ENCODE peak calls at places on chromosomes 12 and 14, in six cellular contexts. H is H1, L is neuronal stem cell, O is astrocyte, D is HCT116, K is A549. S is an unnamed sample.

GRCh38 chr14:67411820-67412421 is at the start of gene PLEK2:
- DNase-seq in H (no peak), K (peak; percentile 40), L (no peak), O (no peak), D (peak; percentile 81), S (no peak)

GRCh38 chr12:125142601-125143000 is 77.4 kb downstream of the AACS start:
- DNase-seq in K (no peak), D (no peak), H (no peak), L (no peak), O (no peak), S (no peak)

GRCh38 chr12:5096241-5096880 is 52.7 kb downstream of the KCNA5 start:
- DNase-seq in D (peak; percentile 4), H (no peak), O (peak; percentile 72), L (no peak), K (no peak), S (no peak)

GRCh38 chr12:131390408-131391100 is 320.3 kb upstream of the SFSWAP start:
- DNase-seq in H (peak; percentile 13), L (peak; percentile 56), O (no peak), K (peak; percentile 43), D (peak; percentile 3), S (peak; percentile 79)

GRCh38 chr12:115998119-115998633 is 279.3 kb downstream of the MED13L start:
- DNase-seq in D (peak; percentile 32), L (peak; percentile 43), O (peak; percentile 29), K (peak; percentile 45), H (peak; percentile 13), S (peak; percentile 67)

GRCh38 chr14:76227450-76228050 is 75.8 kb downstream of the GPATCH2L start:
- DNase-seq in O (peak; percentile 51), D (no peak), H (no peak), L (no peak), K (no peak), S (no peak)

GRCh38 chr12:100953677-100954076 is 159.1 kb downstream of the ANO4 start:
- DNase-seq in D (no peak), K (no peak), O (no peak), L (no peak), H (peak; percentile 72), S (no peak)

GRCh38 chr14:49959822-49960408 is 67.0 kb downstream of the ARF6 start:
- DNase-seq in D (no peak), O (no peak), H (no peak), K (no peak), L (no peak), S (no peak)

GRCh38 chr12:15880721-15881120 is 1.5 kb upstream of the STRAP start:
- DNase-seq in D (no peak), H (no peak), L (no peak), O (no peak), K (no peak), S (no peak)

GRCh38 chr12:39912211-39912980 is 193.5 kb downstream of the SLC2A13 start:
- DNase-seq in L (no peak), D (no peak), K (no peak), H (no peak), O (no peak), S (no peak)

GRCh38 chr12:53698948-53699672 is 23.2 kb upstream of the ATP5MC2 start:
- DNase-seq in D (no peak), K (no peak), O (no peak), L (no peak), H (no peak), S (no peak)
- H3K4me2 ChIP-seq in D (no peak overlapping the region), K (no peak overlapping the region), O (no peak overlapping the region), L (no peak overlapping the region), H (no peak overlapping the region), S (no peak overlapping the region)

GRCh38 chr12:132620113-132620892 is 1.7 kb downstream of the P2RX2 start:
- DNase-seq in L (no peak), H (no peak), K (no peak), O (no peak), D (no peak), S (no peak)

GRCh38 chr12:132623072-132623869 is 4.7 kb downstream of the P2RX2 start:
- DNase-seq in D (no peak), H (no peak), K (no peak), L (no peak), O (no peak), S (no peak)

GRCh38 chr12:132622437-132623071 is 4.0 kb downstream of the P2RX2 start:
- DNase-seq in O (peak; percentile 77), D (no peak), L (no peak), K (no peak), H (no peak), S (no peak)

GRCh38 chr12:132620893-132621656 is 2.5 kb downstream of the P2RX2 start:
- DNase-seq in H (no peak), O (no peak), D (no peak), K (no peak), L (no peak), S (no peak)

DNA sequence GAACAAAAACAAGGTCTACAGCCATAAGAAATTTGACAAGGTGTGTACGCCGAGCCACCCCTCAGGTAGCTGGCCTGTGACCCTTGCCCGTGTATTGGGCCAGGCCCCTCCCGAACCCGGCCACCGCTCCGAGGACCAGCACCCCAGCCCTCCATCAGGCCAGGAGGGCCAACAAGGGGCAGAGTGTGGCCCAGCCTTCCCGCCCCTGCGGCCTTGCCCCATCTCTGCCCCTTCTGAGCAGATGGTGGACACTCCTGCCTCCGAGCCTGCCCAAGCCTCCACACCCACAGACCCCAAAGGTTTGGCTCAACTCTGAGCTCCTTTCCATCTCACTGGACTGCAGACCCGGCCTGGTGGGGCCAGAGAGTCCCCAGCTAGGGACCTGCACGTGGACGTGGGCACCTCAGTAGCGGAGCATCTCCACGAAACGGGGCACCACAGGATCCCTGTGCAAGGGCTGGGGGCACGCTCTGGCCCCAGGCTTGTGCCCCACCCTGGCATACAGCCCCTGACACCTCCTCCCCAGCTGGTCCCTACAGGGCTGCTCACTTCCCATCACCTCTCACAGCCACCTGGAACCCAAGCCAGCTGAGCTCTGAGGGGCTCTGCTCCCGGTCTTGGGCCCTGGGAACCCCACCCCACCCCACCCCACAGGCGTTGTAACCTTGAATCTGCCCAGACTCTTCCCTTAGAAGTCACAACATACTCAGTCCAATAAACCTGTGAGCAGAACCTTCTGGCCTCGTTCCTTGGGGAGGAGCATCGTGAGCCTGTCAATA is 3.3 kb downstream of the P2RX2 start:
- DNase-seq in H (no peak), K (no peak), O (no peak), D (no peak), L (no peak), S (no peak)
- H3K4me2 ChIP-seq in H (no peak overlapping the region), K (no peak overlapping the region), O (peak overlapping the region; percentile 48), D (no peak overlapping the region), L (no peak overlapping the region), S (no peak overlapping the region)

GRCh38 chr12:123107926-123108681 is 42.8 kb downstream of the PITPNM2 start:
- DNase-seq in D (no peak), K (no peak), L (no peak), O (no peak), H (no peak), S (no peak)

GRCh38 chr12:123104809-123105208 is 46.1 kb downstream of the PITPNM2 start:
- DNase-seq in H (no peak), D (no peak), K (no peak), O (no peak), L (no peak), S (no peak)

GRCh38 chr12:123106640-123107359 is 44.1 kb downstream of the PITPNM2 start:
- DNase-seq in L (no peak), H (no peak), O (no peak), K (no peak), D (no peak), S (no peak)

GRCh38 chr12:123102781-123103503 is 47.9 kb downstream of the PITPNM2 start:
- DNase-seq in O (no peak), H (no peak), K (no peak), D (no peak), L (no peak), S (no peak)

GRCh38 chr12:123105427-123105826 is 45.5 kb downstream of the PITPNM2 start:
- DNase-seq in L (no peak), D (no peak), K (no peak), O (no peak), H (peak; percentile 17), S (peak; percentile 29)
- H3K4me2 ChIP-seq in L (no peak overlapping the region), D (no peak overlapping the region), K (no peak overlapping the region), O (no peak overlapping the region), H (peak overlapping the region; percentile 14), S (peak overlapping the region; percentile 19)

GRCh38 chr12:132561784-132562156 is 48.6 kb downstream of the LRCOL1 start:
- DNase-seq in K (peak; percentile 75), H (no peak), D (no peak), O (no peak), L (no peak), S (peak; percentile 74)
- H3K4me2 ChIP-seq in K (peak overlapping the region; percentile 96), H (peak overlapping the region; percentile 32), D (peak overlapping the region; percentile 98), O (peak overlapping the region; percentile 89), L (no peak overlapping the region), S (peak overlapping the region; percentile 93)

GRCh38 chr12:74129702-74130101 is 407.9 kb upstream of the ATXN7L3B start:
- DNase-seq in H (no peak), O (peak; percentile 2), D (no peak), K (no peak), L (no peak), S (no peak)
- H3K4me2 ChIP-seq in H (no peak overlapping the region), O (no peak overlapping the region), D (no peak overlapping the region), K (peak overlapping the region; percentile 36), L (no peak overlapping the region), S (no peak overlapping the region)

GRCh38 chr14:44961730-44962572 is at the start of the genes KLHL28 and TOGARAM1:
- DNase-seq in L (peak; percentile 98), D (peak; percentile 98), H (peak; percentile 95), K (peak; percentile 97), O (peak; percentile 100), S (peak; percentile 98)

GRCh38 chr14:44960646-44961045 is 1.1 kb downstream of the KLHL28 start:
- DNase-seq in H (no peak), L (no peak), D (no peak), K (no peak), O (no peak), S (no peak)

GRCh38 chr14:44961151-44961729 is 507 bp downstream of the KLHL28 start:
- DNase-seq in H (no peak), K (peak; percentile 66), O (peak; percentile 57), D (no peak), L (peak; percentile 35), S (peak; percentile 73)

GRCh38 chr14:44963775-44964380 is 1.9 kb downstream of the TOGARAM1 start:
- DNase-seq in D (no peak), O (no peak), H (no peak), K (no peak), L (no peak), S (peak; percentile 51)

DNA sequence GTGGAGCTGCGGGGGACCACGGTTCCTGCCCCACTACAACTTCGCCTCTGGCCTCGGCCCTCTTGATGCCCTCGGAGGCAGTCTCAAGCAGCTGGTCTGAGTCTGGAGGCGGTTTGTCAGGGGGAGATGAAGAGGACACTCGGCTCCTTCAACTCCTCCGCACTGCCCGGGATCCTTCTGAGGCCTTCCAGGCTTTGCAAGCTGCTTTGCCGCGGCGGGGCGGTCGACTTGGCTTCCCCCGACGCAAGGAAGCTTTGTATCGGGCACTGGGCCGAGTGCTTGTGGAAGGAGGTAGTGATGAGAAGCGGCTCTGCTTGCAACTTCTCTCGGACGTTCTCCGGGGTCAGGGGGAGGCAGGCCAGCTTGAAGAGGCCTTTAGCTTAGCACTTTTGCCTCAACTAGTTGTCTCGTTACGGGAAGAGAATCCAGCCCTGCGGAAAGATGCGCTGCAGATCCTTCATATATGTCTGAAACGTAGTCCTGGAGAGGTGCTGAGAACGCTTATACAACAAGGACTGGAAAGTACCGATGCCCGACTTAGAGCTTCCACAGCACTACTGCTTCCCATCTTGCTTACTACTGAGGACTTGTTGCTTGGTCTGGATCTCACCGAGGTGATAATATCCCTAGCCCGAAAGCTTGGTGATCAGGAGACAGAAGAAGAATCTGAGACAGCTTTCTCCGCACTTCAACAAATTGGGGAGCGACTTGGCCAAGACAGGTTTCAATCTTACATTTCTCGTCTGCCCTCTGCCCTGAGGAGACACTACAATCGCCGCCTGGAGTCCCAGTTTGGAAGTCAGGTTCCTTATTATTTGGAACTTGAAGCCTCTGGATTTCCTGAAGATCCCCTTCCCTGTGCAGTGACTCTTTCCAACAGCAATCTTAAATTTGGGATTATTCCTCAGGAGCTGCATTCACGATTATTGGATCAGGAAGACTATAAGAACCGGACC is 861 bp downstream of the TOGARAM1 start:
- DNase-seq in L (peak; percentile 43), O (peak; percentile 41), H (no peak), D (no peak), K (no peak), S (peak; percentile 66)
- H3K4me2 ChIP-seq in L (peak overlapping the region; percentile 72), O (peak overlapping the region; percentile 98), H (peak overlapping the region; percentile 92), D (peak overlapping the region; percentile 86), K (peak overlapping the region; percentile 92), S (peak overlapping the region; percentile 99)